ENCODE peak calls at places on chromosomes 16 and 17, in seven cellular contexts. W is suprapubic skin, I is OCI-LY7, E is colonic mucosa, O is AG04450, V is AG04449, T is HFF-Myc. C is an unnamed sample.

GRCh38 chr16:53085539-53086450 is 31.0 kb downstream of the CHD9 start:
- DNase-seq in I (no peak), T (peak; percentile 87), V (no peak), E (no peak), W (no peak), O (no peak), C (no peak)

GRCh38 chr17:41678411-41678906 is 10.2 kb upstream of the EIF1 start:
- DNase-seq in V (no peak), E (no peak), W (no peak), O (no peak), I (no peak), T (no peak), C (no peak)

GRCh38 chr16:64724339-64724738 is 397.5 kb downstream of the CDH11 start:
- DNase-seq in O (no peak), V (no peak), E (no peak), I (no peak), W (no peak), T (no peak), C (no peak)

GRCh38 chr17:8846768-8847211 is 20.7 kb downstream of the PIK3R6 start:
- DNase-seq in O (no peak), E (no peak), T (peak; percentile 53), W (no peak), V (no peak), I (peak; percentile 26), C (no peak)

GRCh38 chr17:64420143-64420670 is 28.7 kb upstream of the MILR1 start:
- DNase-seq in E (peak; percentile 39), V (peak; percentile 45), W (no peak), T (peak; percentile 65), I (peak; percentile 87), O (peak; percentile 67), C (peak; percentile 61)

GRCh38 chr16:68367034-68367433 is 56.2 kb downstream of the PRMT7 start:
- DNase-seq in W (no peak), T (no peak), O (no peak), E (peak; percentile 72), I (peak; percentile 62), V (no peak), C (peak; percentile 74)

GRCh38 chr17:67993998-67994361 is 2.3 kb downstream of the C17orf58 start:
- DNase-seq in E (no peak), W (peak; percentile 76), O (no peak), I (peak; percentile 56), V (no peak), T (no peak), C (no peak)

GRCh38 chr16:29662729-29663019 is 373 bp upstream of the SPN start:
- DNase-seq in E (no peak), T (no peak), W (no peak), I (peak; percentile 67), O (no peak), V (no peak), C (peak; percentile 72)

GRCh38 chr17:49016775-49017463 is 19.7 kb downstream of the IGF2BP1 start:
- DNase-seq in I (no peak), W (no peak), T (no peak), E (peak; percentile 44), O (peak; percentile 44), V (no peak), C (no peak)

GRCh38 chr17:17685775-17686291 is 4.6 kb downstream of the RAI1 start:
- DNase-seq in O (peak; percentile 68), T (peak; percentile 56), E (peak; percentile 88), I (no peak), W (no peak), V (no peak), C (no peak)

GRCh38 chr17:74309902-74310301 is 16.1 kb upstream of the KIF19 start:
- DNase-seq in W (no peak), I (no peak), V (no peak), T (no peak), E (no peak), O (no peak), C (no peak)

GRCh38 chr17:77666881-77667395 is 291.6 kb upstream of the TNRC6C start:
- DNase-seq in I (peak; percentile 87), V (no peak), E (no peak), O (no peak), T (no peak), W (peak; percentile 30), C (peak; percentile 43)

GRCh38 chr17:72565006-72565405 is 444.2 kb downstream of the SOX9 start:
- DNase-seq in V (no peak), E (no peak), T (no peak), O (no peak), I (no peak), W (no peak), C (no peak)

GRCh38 chr16:79593074-79593531 is 7.4 kb downstream of the MAF start:
- DNase-seq in E (no peak), W (no peak), O (no peak), V (no peak), I (no peak), T (no peak), C (no peak)

GRCh38 chr17:59038734-59039133 is 67.9 kb downstream of the TRIM37 start:
- DNase-seq in W (no peak), V (peak; percentile 2), E (no peak), O (peak; percentile 34), I (no peak), T (no peak), C (no peak)

GRCh38 chr17:60947100-60947499 is 269.4 kb downstream of the BCAS3 start:
- DNase-seq in T (peak; percentile 26), O (no peak), I (no peak), E (no peak), W (no peak), V (no peak), C (no peak)

GRCh38 chr16:31678649-31679325 is 151.1 kb downstream of the AHSP start:
- DNase-seq in I (no peak), O (no peak), T (no peak), W (no peak), E (no peak), V (no peak), C (no peak)

GRCh38 chr17:2369039-2369438 is 31.7 kb downstream of the SGSM2 start:
- DNase-seq in I (no peak), E (no peak), T (no peak), O (no peak), W (no peak), V (no peak), C (no peak)

GRCh38 chr17:2364132-2365116 is 27.1 kb downstream of the SGSM2 start:
- DNase-seq in W (no peak), T (no peak), I (no peak), O (no peak), V (no peak), E (no peak), C (no peak)

GRCh38 chr17:2365132-2365531 is 27.8 kb downstream of the SGSM2 start:
- DNase-seq in E (no peak), V (no peak), O (no peak), I (no peak), T (no peak), W (no peak), C (no peak)

GRCh38 chr17:2368383-2368782 is 31.1 kb downstream of the SGSM2 start:
- DNase-seq in V (no peak), E (no peak), I (no peak), O (no peak), W (no peak), T (no peak), C (no peak)

GRCh38 chr17:2366747-2367494 is 29.6 kb downstream of the SGSM2 start:
- DNase-seq in W (no peak), E (no peak), T (no peak), O (no peak), V (no peak), I (no peak), C (no peak)
- TF ChIP-seq CTCF in W (no peak), E (no peak), T (peak; percentile 25), O (peak; percentile 39), V (peak; percentile 10), I (no peak), C (no peak)

DNA sequence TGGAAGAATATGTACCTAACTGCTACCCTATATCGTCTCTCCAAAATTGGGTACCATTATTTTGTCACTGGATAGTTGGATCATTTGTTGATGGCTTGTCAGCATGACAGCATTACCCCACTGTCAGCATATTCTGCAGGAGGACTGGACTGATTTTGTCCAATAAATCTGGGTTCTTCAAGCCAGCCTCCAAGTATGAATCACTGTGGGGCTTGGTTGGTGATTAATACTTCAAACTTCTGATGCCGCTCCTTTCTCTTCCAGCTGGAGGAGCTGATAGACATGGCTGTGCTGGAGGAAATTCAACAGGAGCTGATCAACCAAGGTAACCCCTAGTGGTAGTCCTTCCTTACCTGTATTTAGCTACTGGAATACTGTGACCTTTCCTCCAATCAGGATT is 2.5 kb downstream of the RPAIN start:
- DNase-seq in E (no peak), V (peak; percentile 45), T (no peak), I (no peak), W (no peak), O (no peak), C (no peak)
- TF ChIP-seq CTCF in E (no peak), V (no peak), T (no peak), I (no peak), W (no peak), O (no peak), C (no peak)

DNA sequence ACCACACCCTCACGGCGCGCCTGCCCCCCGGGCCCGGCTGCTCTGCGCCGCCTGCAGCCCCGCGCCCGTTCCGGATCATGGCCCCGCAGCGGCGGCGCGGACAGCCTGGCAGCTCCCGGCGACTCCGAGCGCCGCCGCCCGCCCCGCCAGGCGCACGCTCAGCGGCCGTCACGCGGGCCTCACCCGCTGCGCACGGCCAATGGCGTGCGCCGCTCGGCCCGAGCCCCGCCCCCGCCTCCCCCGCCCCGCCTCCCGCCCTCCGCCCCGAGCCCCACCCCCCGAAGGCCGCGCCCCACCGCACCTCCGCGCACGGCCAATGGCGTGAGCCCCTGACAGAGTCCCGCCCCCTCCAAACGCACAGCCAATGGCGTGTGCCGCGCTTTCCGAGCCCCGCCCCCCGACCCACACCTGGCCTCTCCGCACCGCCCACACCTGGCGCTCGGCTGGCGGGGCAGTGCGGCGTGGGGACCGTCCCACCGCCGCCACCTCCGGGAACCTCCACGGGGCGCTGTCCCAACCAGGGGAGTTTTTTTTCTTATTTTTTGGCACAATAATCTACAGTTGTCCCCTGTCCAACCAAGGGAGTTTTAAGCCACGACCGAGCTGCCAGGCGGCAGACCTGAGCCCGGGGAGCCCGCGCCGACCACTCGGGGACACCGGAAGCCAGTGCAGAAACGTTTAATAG is at the start of gene PCYT2:
- DNase-seq in I (peak; percentile 98), T (no peak), W (peak; percentile 94), O (peak; percentile 42), E (peak; percentile 95), V (no peak), C (peak; percentile 100)
- TF ChIP-seq CTCF in I (peak; percentile 62), T (no peak), W (no peak), O (no peak), E (peak; percentile 15), V (no peak), C (no peak)

DNA sequence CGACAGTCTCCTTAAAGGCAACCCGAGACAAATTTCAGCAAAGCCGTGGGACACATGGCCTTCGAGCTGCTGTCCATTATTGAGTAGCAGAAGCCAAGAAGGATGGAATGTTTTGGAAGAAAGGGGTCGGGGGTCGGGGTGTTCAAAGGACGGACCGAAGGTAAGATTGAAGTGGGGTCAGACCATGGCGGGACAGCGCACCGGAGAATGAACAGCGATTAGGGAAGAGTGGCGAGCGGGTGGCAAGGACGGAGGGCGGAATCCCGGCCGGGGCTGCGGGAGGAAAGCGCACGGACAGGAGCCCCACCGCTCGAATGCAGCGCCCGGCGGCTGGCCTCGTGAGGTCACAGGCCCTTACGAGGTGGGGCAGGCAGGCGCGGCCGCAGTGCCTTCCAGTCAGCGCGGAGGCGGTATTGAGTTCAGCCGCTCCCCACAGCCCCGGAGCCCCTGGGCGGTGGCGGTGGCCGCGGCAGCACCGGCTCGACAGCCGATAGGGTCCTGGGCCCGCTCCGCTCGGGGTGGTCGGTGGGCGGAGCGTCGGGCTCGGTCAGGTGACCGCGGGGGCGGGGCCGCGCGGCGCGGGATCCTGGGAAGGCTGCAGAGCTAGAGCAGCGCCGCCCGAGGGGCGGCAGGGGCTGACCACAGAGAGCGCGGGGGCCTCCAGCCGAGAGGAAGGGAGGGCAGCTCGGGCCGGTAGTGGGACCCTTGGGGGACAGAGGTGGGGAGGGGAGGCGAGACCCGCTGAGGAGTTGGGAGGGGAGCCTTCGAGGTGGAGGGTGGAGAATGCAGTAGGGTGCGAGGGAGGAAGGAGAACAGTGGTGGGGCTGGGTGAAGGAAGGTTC is at the start of gene EFCAB13:
- DNase-seq in T (no peak), E (peak; percentile 91), O (peak; percentile 18), I (peak; percentile 84), W (peak; percentile 92), V (no peak), C (peak; percentile 90)
- TF ChIP-seq CTCF in T (no peak), E (no peak), O (no peak), I (peak; percentile 47), W (no peak), V (peak; percentile 10), C (peak; percentile 21)

C was measured in GM13977.